ENCODE peak calls at places on chromosomes 12 and 14, in ten cellular contexts. P is anterior cingulate cortex; G is esophagus muscularis mucosa; M is foreskin fibroblast; C is activated CD4-positive, alpha-beta T cell treated with anti-CD3 and anti-CD28 coated beads, Interleukin-2, amount 50 U/mL, for 48 hours; V is stimulated activated CD4-positive, alpha-beta T cell treated with anti-CD3 and anti-CD28 coated beads, Interleukin-1b, Interleukin-23, amount 100 ng/mL, for 24 hours; U is lower leg skin; O is memory B cell; R is uterus; I is A172. J is an unnamed sample.

GRCh38 chr12:47964102-47964723 is 817 bp downstream of the TMEM106C start:
- DNase-seq in C (peak), R (peak), U (no peak), P (no peak), G (no peak), I (no peak), M (peak), V (no peak), O (no peak), J (peak)

GRCh38 chr12:89490922-89491321 is 33.7 kb downstream of the GALNT4 start:
- DNase-seq in V (no peak), P (no peak), C (no peak), O (no peak), M (no peak), I (no peak), G (no peak), U (no peak), R (no peak), J (no peak)

GRCh38 chr14:26531894-26532293 is 65.9 kb downstream of the NOVA1 start:
- DNase-seq in P (no peak), O (no peak), I (peak), G (no peak), V (no peak), M (peak), R (no peak), C (no peak), U (no peak), J (no peak)

GRCh38 chr12:93469386-93469785 is 2.1 kb downstream of the MRPL42 start:
- DNase-seq in M (no peak), O (no peak), I (no peak), U (no peak), V (no peak), G (no peak), C (no peak), R (no peak), P (no peak), J (no peak)

GRCh38 chr14:32939254-32940065 is 781 bp downstream of the NPAS3 start:
- DNase-seq in M (peak), U (peak), P (no peak), C (no peak), G (no peak), I (peak), V (no peak), R (peak), O (no peak), J (peak)

GRCh38 chr12:110199360-110200123 is 75.4 kb downstream of the IFT81 start:
- DNase-seq in R (no peak), O (no peak), C (peak), I (peak), U (no peak), P (no peak), M (peak), V (no peak), G (no peak), J (no peak)

GRCh38 chr14:90491868-90492560 is 95.2 kb downstream of the CALM1 start:
- DNase-seq in P (no peak), M (no peak), R (no peak), I (no peak), G (no peak), C (no peak), V (no peak), O (no peak), U (peak), J (no peak)

GRCh38 chr12:67957383-67957782 is 31.9 kb upstream of the IFNG-AS1 start:
- DNase-seq in I (no peak), V (no peak), O (no peak), U (no peak), M (no peak), P (no peak), C (no peak), G (no peak), R (no peak), J (no peak)

GRCh38 chr12:81797100-81797499 is 38.0 kb upstream of the PPFIA2 start:
- DNase-seq in O (no peak), U (no peak), G (no peak), M (peak), I (peak), P (no peak), R (no peak), V (no peak), C (no peak), J (peak)

GRCh38 chr12:100956311-100956852 is 161.8 kb downstream of the ANO4 start:
- DNase-seq in O (no peak), C (no peak), U (no peak), I (peak), M (no peak), R (no peak), G (no peak), V (no peak), P (no peak), J (no peak)

J was measured in neural progenitor cell.